ENCODE peak calls at places on chromosomes 13 and 19, in seven cellular contexts. U, A, M, H, D, R and C are unnamed samples.

GRCh38 chr13:20672772-20673171 is 30.7 kb upstream of the IL17D start:
- DNase-seq in U (no peak), A (no peak), M (no peak), H (no peak), D (peak), R (no peak), C (no peak)

GRCh38 chr19:28731113-28731512 is 481.8 kb downstream of the UQCRFS1 start:
- DNase-seq in U (no peak), A (no peak), M (no peak), H (no peak), D (no peak), R (no peak), C (no peak)

GRCh38 chr19:42440357-42441046 is 2.2 kb downstream of the CXCL17 start:
- DNase-seq in U (peak), A (peak), M (peak), H (peak), D (peak), R (peak), C (peak)

GRCh38 chr19:10964903-10965302 is 4.1 kb downstream of the SMARCA4 start:
- DNase-seq in U (no peak), A (no peak), M (no peak), H (no peak), D (no peak), R (no peak), C (no peak)

GRCh38 chr19:5460748-5461147 is 5.5 kb downstream of the ZNRF4 start:
- DNase-seq in U (no peak), A (no peak), M (no peak), H (no peak), D (no peak), R (no peak), C (no peak)

GRCh38 chr19:47351545-47351944 is 2.4 kb downstream of the DHX34 start:
- DNase-seq in U (no peak), A (no peak), M (no peak), H (peak), D (no peak), R (no peak), C (no peak)

GRCh38 chr19:50719566-50719965 is at the start of gene SHANK1:
- DNase-seq in U (no peak), A (peak), M (no peak), H (peak), D (no peak), R (no peak), C (no peak)

GRCh38 chr19:37218592-37218935 is 550 bp downstream of the ZNF383 start:
- DNase-seq in U (no peak), A (no peak), M (no peak), H (no peak), D (no peak), R (no peak), C (no peak)

GRCh38 chr19:3285647-3286176 is 61.3 kb downstream of the CELF5 start:
- DNase-seq in U (peak), A (no peak), M (no peak), H (peak), D (no peak), R (peak), C (peak)

GRCh38 chr13:21175656-21176194 is 627 bp downstream of the SKA3 start:
- DNase-seq in U (no peak), A (no peak), M (no peak), H (no peak), D (no peak), R (no peak), C (no peak)

GRCh38 chr13:52884429-52884828 is 36.0 kb upstream of the PCDH8 start:
- DNase-seq in U (no peak), A (no peak), M (no peak), H (no peak), D (no peak), R (no peak), C (no peak)

GRCh38 chr13:106987435-106987800 is 419.5 kb upstream of the ARGLU1 start:
- DNase-seq in U (no peak), A (no peak), M (no peak), H (no peak), D (no peak), R (no peak), C (no peak)

GRCh38 chr13:98189841-98190505 is 12.9 kb upstream of the RNF113B start:
- DNase-seq in U (no peak), A (no peak), M (no peak), H (no peak), D (no peak), R (no peak), C (no peak)

GRCh38 chr19:43784251-43784980 is 3.6 kb upstream of the KCNN4 start:
- DNase-seq in U (no peak), A (no peak), M (no peak), H (peak), D (peak), R (no peak), C (no peak)

GRCh38 chr19:41156207-41156606 is 36.8 kb upstream of the CYP2S1 start:
- DNase-seq in U (no peak), A (no peak), M (no peak), H (no peak), D (no peak), R (no peak), C (no peak)
- TF ChIP-seq CTCF in U (peak), A (no peak), M (no peak), H (peak), D (no peak), R (no peak), C (no peak)

GRCh38 chr19:13173129-13173737 is 23.0 kb downstream of the IER2 start:
- DNase-seq in U (no peak), A (no peak), M (no peak), H (no peak), D (no peak), R (no peak), C (no peak)
- TF ChIP-seq CTCF in U (no peak), A (no peak), M (no peak), H (no peak), D (no peak), R (no peak), C (no peak)

DNA sequence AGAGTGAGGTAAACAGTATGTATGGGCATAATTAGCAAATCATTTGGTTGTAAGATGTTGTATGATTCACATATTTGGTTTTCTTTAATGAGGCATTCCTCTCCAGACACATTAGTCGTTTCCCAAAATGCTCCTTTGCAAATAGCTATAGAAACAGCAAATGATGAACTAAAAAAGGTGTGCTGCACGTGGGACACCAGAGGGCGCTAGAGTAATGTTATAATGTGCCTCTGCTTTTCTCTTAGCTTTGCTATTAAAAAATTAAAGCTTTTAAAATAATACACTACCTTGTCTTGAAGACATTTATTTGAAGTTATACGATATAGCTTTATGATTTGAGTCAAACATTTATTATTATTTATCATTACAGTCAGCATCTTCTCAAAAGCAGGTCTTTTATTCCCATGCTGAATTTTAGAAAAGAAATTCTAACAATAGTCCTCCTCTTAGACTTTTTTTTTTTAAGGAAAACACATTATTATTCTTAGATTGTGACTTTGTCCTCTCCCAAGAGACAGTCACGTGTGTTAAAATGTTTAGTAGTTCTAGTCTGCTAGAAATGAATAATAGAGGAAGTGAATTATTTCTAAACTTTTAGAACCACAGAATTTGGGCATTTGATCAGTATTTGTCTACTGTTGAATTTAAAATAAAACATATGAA is 121.6 kb upstream of the FRY start:
- DNase-seq in U (peak), A (peak), M (peak), H (no peak), D (peak), R (no peak), C (peak)
- TF ChIP-seq CTCF in U (peak), A (peak), M (peak), H (peak), D (peak), R (peak), C (peak)

GRCh38 chr13:59358014-59358413 is 805.7 kb downstream of the DIAPH3 start:
- DNase-seq in U (no peak), A (no peak), M (peak), H (no peak), D (no peak), R (no peak), C (no peak)

GRCh38 chr13:59354665-59355064 is 809.1 kb downstream of the DIAPH3 start:
- DNase-seq in U (no peak), A (no peak), M (no peak), H (no peak), D (no peak), R (no peak), C (no peak)

GRCh38 chr13:59346861-59347470 is 816.8 kb downstream of the DIAPH3 start:
- DNase-seq in U (no peak), A (no peak), M (peak), H (peak), D (no peak), R (no peak), C (no peak)

GRCh38 chr13:59356607-59357006 is 807.1 kb downstream of the DIAPH3 start:
- DNase-seq in U (no peak), A (no peak), M (peak), H (no peak), D (peak), R (peak), C (no peak)

GRCh38 chr13:59352600-59352999 is 811.1 kb downstream of the DIAPH3 start:
- DNase-seq in U (no peak), A (no peak), M (no peak), H (no peak), D (no peak), R (no peak), C (no peak)
- TF ChIP-seq CTCF in U (no peak), A (no peak), M (no peak), H (no peak), D (no peak), R (no peak), C (no peak)